ENCODE peak calls at places on chromosomes 3 and 15, in seven cellular contexts. One of them, this sample, is unnamed.
A peak's percentile ranks its signal among the peaks of the same experiment; 100 is the strongest.

GRCh38 chr3:134364061-134364935 is 9.9 kb downstream of the AMOTL2 start:
- DNase-seq in H1: peak; percentile 88
- DNase-seq in A549: peak; percentile 93
- DNase-seq in K562: peak; percentile 13
- DNase-seq in HepG2: no peak
- DNase-seq in GM12878: no peak
- DNase-seq in SK-N-SH: peak; percentile 92
- DNase-seq in this sample: peak; percentile 74

GRCh38 chr3:172561894-172562664 is 38.8 kb upstream of the TNFSF10 start:
- DNase-seq in SK-N-SH: no peak
- DNase-seq in A549: peak; percentile 16
- DNase-seq in HepG2: no peak
- DNase-seq in K562: no peak
- DNase-seq in H1: no peak
- DNase-seq in GM12878: no peak
- DNase-seq in this sample: no peak

GRCh38 chr3:174193559-174193958 is 665.6 kb upstream of the NAALADL2 start:
- DNase-seq in HepG2: no peak
- DNase-seq in H1: no peak
- DNase-seq in GM12878: no peak
- DNase-seq in K562: no peak
- DNase-seq in SK-N-SH: no peak
- DNase-seq in A549: no peak
- DNase-seq in this sample: no peak

GRCh38 chr15:78004919-78005634 is 72.4 kb downstream of the TBC1D2B start:
- DNase-seq in SK-N-SH: peak; percentile 80
- DNase-seq in A549: peak; percentile 51
- DNase-seq in HepG2: no peak
- DNase-seq in H1: no peak
- DNase-seq in GM12878: no peak
- DNase-seq in K562: no peak
- DNase-seq in this sample: no peak

GRCh38 chr15:80578871-80579270 is 116.2 kb upstream of the ABHD17C start:
- DNase-seq in H1: no peak
- DNase-seq in SK-N-SH: no peak
- DNase-seq in HepG2: no peak
- DNase-seq in A549: no peak
- DNase-seq in GM12878: no peak
- DNase-seq in K562: no peak
- DNase-seq in this sample: no peak

GRCh38 chr3:105906834-105907233 is 38.0 kb upstream of the CBLB start:
- DNase-seq in SK-N-SH: no peak
- DNase-seq in HepG2: no peak
- DNase-seq in GM12878: no peak
- DNase-seq in H1: no peak
- DNase-seq in K562: no peak
- DNase-seq in A549: peak; percentile 29
- DNase-seq in this sample: no peak

GRCh38 chr15:48972750-48973503 is 9.2 kb upstream of the SHC4 start:
- DNase-seq in SK-N-SH: no peak
- DNase-seq in HepG2: no peak
- DNase-seq in K562: no peak
- DNase-seq in H1: no peak
- DNase-seq in GM12878: no peak
- DNase-seq in A549: no peak
- DNase-seq in this sample: no peak

GRCh38 chr15:62444104-62445027 is 279.3 kb upstream of the C2CD4B start:
- DNase-seq in GM12878: no peak
- DNase-seq in A549: no peak
- DNase-seq in K562: no peak
- DNase-seq in HepG2: no peak
- DNase-seq in H1: no peak
- DNase-seq in SK-N-SH: no peak
- DNase-seq in this sample: peak; percentile 10

GRCh38 chr15:67100808-67101581 is 35.6 kb downstream of the SMAD3 start:
- DNase-seq in SK-N-SH: no peak
- DNase-seq in A549: no peak
- DNase-seq in H1: no peak
- DNase-seq in GM12878: peak; percentile 82
- DNase-seq in K562: no peak
- DNase-seq in HepG2: no peak
- DNase-seq in this sample: no peak

GRCh38 chr15:40793216-40793989 is 13.5 kb upstream of the ZFYVE19 start:
- DNase-seq in GM12878: no peak
- DNase-seq in A549: peak; percentile 91
- DNase-seq in SK-N-SH: no peak
- DNase-seq in H1: no peak
- DNase-seq in K562: no peak
- DNase-seq in HepG2: peak; percentile 96
- DNase-seq in this sample: peak; percentile 92

GRCh38 chr3:150451329-150452084 is 43.4 kb downstream of the TSC22D2 start:
- DNase-seq in GM12878: no peak
- DNase-seq in SK-N-SH: no peak
- DNase-seq in H1: no peak
- DNase-seq in HepG2: no peak
- DNase-seq in A549: no peak
- DNase-seq in K562: peak; percentile 83
- DNase-seq in this sample: no peak

GRCh38 chr15:75061272-75061671 is 37.9 kb downstream of the PPCDC start:
- DNase-seq in K562: no peak
- DNase-seq in GM12878: peak; percentile 66
- DNase-seq in HepG2: no peak
- DNase-seq in A549: no peak
- DNase-seq in H1: no peak
- DNase-seq in SK-N-SH: no peak
- DNase-seq in this sample: no peak

GRCh38 chr3:175911937-175912336 is 1052.8 kb downstream of the NAALADL2 start:
- DNase-seq in A549: no peak
- DNase-seq in GM12878: no peak
- DNase-seq in HepG2: no peak
- DNase-seq in SK-N-SH: no peak
- DNase-seq in K562: no peak
- DNase-seq in H1: no peak
- DNase-seq in this sample: no peak
- TF ChIP-seq RAD21 in A549: no peak
- TF ChIP-seq RAD21 in GM12878: no peak
- TF ChIP-seq RAD21 in HepG2: no peak
- TF ChIP-seq RAD21 in SK-N-SH: no peak
- TF ChIP-seq RAD21 in K562: no peak
- TF ChIP-seq RAD21 in H1: no peak
- TF ChIP-seq RAD21 in this sample: no peak

DNA sequence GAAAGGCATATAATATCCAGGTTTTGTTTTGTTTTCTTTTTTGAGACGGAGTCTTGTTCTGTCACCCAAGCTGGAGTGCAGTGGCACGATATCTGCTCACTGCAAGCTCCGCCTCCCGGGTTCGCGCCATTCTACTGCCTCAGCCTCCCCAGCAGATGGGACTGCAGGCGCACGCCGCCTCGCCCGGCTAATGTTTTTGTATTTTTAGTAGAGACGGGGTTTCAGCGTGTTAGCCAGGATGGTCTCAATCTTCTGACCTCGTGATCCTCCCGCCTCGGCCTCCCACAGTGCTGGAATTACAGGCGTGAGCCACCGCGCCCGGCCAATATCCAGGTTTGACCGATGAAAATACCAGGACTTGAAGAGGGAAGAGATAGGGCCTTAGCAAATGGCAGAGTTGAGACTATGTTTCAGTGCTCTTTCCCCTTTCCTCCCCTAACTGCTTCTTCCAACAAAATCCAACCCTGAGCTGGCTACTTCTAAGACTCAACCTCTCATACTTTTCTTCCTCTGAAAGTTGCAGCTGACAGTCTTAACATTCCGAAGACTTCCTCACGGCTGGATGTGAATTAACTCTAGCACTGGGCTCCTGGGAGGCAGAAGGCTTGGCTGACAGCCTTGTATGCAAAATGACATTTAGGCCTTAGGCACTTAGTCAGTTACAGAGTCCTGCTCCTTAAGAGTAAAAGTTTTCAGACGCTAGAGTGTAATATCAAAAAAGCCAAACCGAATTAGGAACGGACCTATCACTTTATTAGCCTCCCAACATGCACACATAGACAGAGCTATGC is 15.2 kb upstream of the ANXA2 start:
- DNase-seq in H1: no peak
- DNase-seq in HepG2: no peak
- DNase-seq in A549: no peak
- DNase-seq in SK-N-SH: no peak
- DNase-seq in GM12878: no peak
- DNase-seq in K562: no peak
- DNase-seq in this sample: no peak
- H3K4me2 ChIP-seq in H1: no peak overlapping the region
- H3K4me2 ChIP-seq in HepG2: no peak overlapping the region
- H3K4me2 ChIP-seq in A549: peak overlapping the region; percentile 53
- H3K4me2 ChIP-seq in SK-N-SH: no peak overlapping the region
- H3K4me2 ChIP-seq in GM12878: no peak overlapping the region
- H3K4me2 ChIP-seq in K562: no peak overlapping the region
- H3K4me2 ChIP-seq in this sample: no peak overlapping the region

DNA sequence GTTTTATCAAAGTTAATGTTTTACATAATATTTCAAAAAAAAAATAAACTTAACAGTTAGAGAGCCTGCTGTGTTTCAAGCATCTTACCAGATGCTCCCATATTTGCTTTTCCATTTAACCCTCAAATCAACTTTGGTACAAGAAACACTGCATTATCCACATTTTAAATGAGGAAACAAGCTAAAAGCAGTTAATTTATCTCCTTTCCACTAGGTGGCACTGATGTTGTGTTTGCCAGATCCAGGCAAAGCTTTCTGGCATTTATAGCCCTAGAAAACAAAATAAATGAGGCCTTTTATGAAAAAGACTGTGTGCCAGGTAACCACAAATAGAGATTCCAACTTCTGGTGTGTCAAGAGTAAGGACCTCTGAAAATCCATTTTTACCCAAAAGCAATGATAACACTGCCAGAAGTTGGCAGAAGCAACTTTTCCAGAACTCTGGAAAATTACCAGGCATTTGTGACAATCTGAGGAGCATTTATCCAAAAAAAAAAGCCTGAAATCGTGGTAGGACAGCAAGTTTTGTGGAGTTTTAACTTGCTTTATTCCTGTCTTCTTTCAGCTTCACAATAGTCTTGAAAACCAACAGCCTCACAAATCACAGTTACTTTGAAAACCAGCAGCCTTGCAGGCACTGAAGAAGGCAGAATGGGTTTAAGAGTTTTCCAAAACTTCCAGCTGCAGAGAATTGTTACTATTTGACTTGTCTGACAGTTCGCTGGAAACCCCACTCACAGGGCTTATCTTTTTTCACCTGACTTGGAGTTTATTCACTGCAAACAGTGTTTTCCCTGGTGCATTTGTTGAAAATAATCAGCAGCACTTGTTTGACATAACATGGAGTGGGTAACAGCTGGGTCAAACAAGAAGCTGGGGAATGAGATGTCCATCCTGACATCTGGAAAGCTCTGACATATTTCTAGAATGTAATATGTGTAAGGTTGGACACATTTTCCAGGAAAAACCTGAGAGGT is 9.2 kb downstream of the FAM162A start:
- DNase-seq in HepG2: peak; percentile 47
- DNase-seq in GM12878: no peak
- DNase-seq in K562: peak; percentile 43
- DNase-seq in H1: no peak
- DNase-seq in A549: peak; percentile 60
- DNase-seq in SK-N-SH: peak; percentile 33
- DNase-seq in this sample: no peak
- TF ChIP-seq MAX in HepG2: no peak
- TF ChIP-seq MAX in GM12878: no peak
- TF ChIP-seq MAX in K562: no peak
- TF ChIP-seq MAX in H1: no peak
- TF ChIP-seq MAX in A549: no peak
- TF ChIP-seq MAX in SK-N-SH: no peak
- TF ChIP-seq MAX in this sample: no peak

DNA sequence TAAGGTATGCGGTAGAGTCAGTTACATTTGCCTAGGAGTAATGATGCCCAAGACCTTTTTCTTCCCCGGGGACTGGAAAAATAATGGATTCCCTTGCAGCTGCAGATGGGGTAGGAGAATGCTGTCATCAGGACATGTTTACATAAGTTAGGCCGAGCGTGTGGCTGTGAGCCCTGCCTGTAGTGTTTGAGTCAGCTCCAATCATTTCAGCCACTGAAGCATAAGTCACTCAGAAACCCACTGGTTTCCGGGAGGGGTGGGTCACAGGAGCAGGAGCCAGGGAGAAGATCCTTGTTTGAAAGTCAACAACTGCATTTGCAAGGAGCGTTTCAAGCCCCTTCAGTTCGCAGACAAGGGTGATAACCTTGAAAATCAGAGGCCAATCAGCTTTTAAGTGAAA is 562.3 kb downstream of the MCTP2 start:
- DNase-seq in K562: no peak
- DNase-seq in GM12878: no peak
- DNase-seq in HepG2: no peak
- DNase-seq in A549: no peak
- DNase-seq in SK-N-SH: no peak
- DNase-seq in H1: no peak
- DNase-seq in this sample: no peak
- TF ChIP-seq RAD21 in K562: no peak
- TF ChIP-seq RAD21 in GM12878: no peak
- TF ChIP-seq RAD21 in HepG2: no peak
- TF ChIP-seq RAD21 in A549: no peak
- TF ChIP-seq RAD21 in SK-N-SH: no peak
- TF ChIP-seq RAD21 in H1: no peak
- TF ChIP-seq RAD21 in this sample: no peak

GRCh38 chr3:69181592-69182211 is 59.3 kb upstream of the LMOD3 start:
- DNase-seq in HepG2: peak; percentile 80
- DNase-seq in K562: no peak
- DNase-seq in H1: no peak
- DNase-seq in SK-N-SH: no peak
- DNase-seq in GM12878: no peak
- DNase-seq in A549: peak; percentile 35
- DNase-seq in this sample: no peak
- H3K4me2 ChIP-seq in HepG2: peak overlapping the region; percentile 30
- H3K4me2 ChIP-seq in K562: no peak overlapping the region
- H3K4me2 ChIP-seq in H1: peak overlapping the region; percentile 73
- H3K4me2 ChIP-seq in SK-N-SH: peak overlapping the region; percentile 61
- H3K4me2 ChIP-seq in GM12878: no peak overlapping the region
- H3K4me2 ChIP-seq in A549: peak overlapping the region; percentile 54
- H3K4me2 ChIP-seq in this sample: peak overlapping the region; percentile 49

GRCh38 chr3:179729086-179729485 is 76.2 kb downstream of the USP13 start:
- DNase-seq in SK-N-SH: no peak
- DNase-seq in K562: no peak
- DNase-seq in A549: no peak
- DNase-seq in H1: no peak
- DNase-seq in HepG2: no peak
- DNase-seq in GM12878: no peak
- DNase-seq in this sample: no peak

GRCh38 chr3:179720196-179720595 is 67.4 kb downstream of the USP13 start:
- DNase-seq in HepG2: no peak
- DNase-seq in SK-N-SH: no peak
- DNase-seq in GM12878: no peak
- DNase-seq in H1: no peak
- DNase-seq in A549: no peak
- DNase-seq in K562: no peak
- DNase-seq in this sample: no peak

GRCh38 chr3:179719048-179719734 is 66.4 kb downstream of the USP13 start:
- DNase-seq in A549: no peak
- DNase-seq in SK-N-SH: no peak
- DNase-seq in GM12878: no peak
- DNase-seq in HepG2: no peak
- DNase-seq in K562: no peak
- DNase-seq in H1: peak; percentile 54
- DNase-seq in this sample: no peak

GRCh38 chr3:179726075-179726742 is 73.4 kb downstream of the USP13 start:
- DNase-seq in H1: no peak
- DNase-seq in K562: no peak
- DNase-seq in HepG2: no peak
- DNase-seq in SK-N-SH: no peak
- DNase-seq in GM12878: no peak
- DNase-seq in A549: no peak
- DNase-seq in this sample: no peak

GRCh38 chr3:179723617-179724016 is 70.8 kb downstream of the USP13 start:
- DNase-seq in A549: no peak
- DNase-seq in HepG2: no peak
- DNase-seq in GM12878: no peak
- DNase-seq in K562: no peak
- DNase-seq in H1: no peak
- DNase-seq in SK-N-SH: no peak
- DNase-seq in this sample: no peak
- TF ChIP-seq MAX in A549: no peak
- TF ChIP-seq MAX in HepG2: no peak
- TF ChIP-seq MAX in GM12878: no peak
- TF ChIP-seq MAX in K562: no peak
- TF ChIP-seq MAX in H1: no peak
- TF ChIP-seq MAX in SK-N-SH: no peak
- TF ChIP-seq MAX in this sample: no peak